ENCODE peak calls at places on chromosome 3, in eight cellular contexts. V is heart left ventricle, F is GM12891, X is breast epithelium, I is NB4, H is suprapubic skin, W is body of pancreas, B is erythroblast. M is an unnamed sample.

GRCh38 chr3:70298385-70298784 is 14.1 kb downstream of the MDFIC2 start:
- DNase-seq in I (no peak), H (no peak), F (no peak), W (no peak), B (no peak), V (no peak), X (no peak), M (no peak)

GRCh38 chr3:122586918-122587317 is 9.5 kb downstream of the PARP15 start:
- DNase-seq in H (no peak), X (no peak), I (no peak), F (no peak), B (no peak), W (no peak), V (no peak), M (no peak)

GRCh38 chr3:126485956-126486884 is 10.5 kb upstream of the ZXDC start:
- DNase-seq in X (no peak), W (no peak), H (no peak), V (peak), F (no peak), I (no peak), B (no peak), M (no peak)

GRCh38 chr3:55242921-55243320 is 244.2 kb downstream of the WNT5A start:
- DNase-seq in I (no peak), X (no peak), B (no peak), H (no peak), F (no peak), V (no peak), W (no peak), M (no peak)

GRCh38 chr3:55587476-55587875 is 100.4 kb upstream of the WNT5A start:
- DNase-seq in H (no peak), F (no peak), W (no peak), V (no peak), X (no peak), B (no peak), I (no peak), M (no peak)

GRCh38 chr3:194745427-194746184 is 59.9 kb downstream of the FAM43A start:
- DNase-seq in V (no peak), B (peak), X (no peak), F (no peak), W (no peak), I (peak), H (no peak), M (no peak)

GRCh38 chr3:31050296-31050695 is 155.8 kb upstream of the GADL1 start:
- DNase-seq in V (no peak), F (no peak), H (no peak), X (no peak), W (no peak), I (no peak), B (no peak), M (no peak)

GRCh38 chr3:111956995-111957736 is 21.7 kb upstream of the ABHD10 start:
- DNase-seq in F (no peak), B (no peak), I (no peak), W (peak), V (no peak), X (no peak), H (no peak), M (no peak)

GRCh38 chr3:3189102-3189727 is 9.7 kb upstream of the CRBN start:
- DNase-seq in W (no peak), H (no peak), I (no peak), V (no peak), F (no peak), X (no peak), B (no peak), M (no peak)

GRCh38 chr3:14791343-14791945 is 27.3 kb upstream of the FGD5 start:
- DNase-seq in X (no peak), H (peak), B (peak), I (peak), W (peak), V (peak), F (peak), M (peak)

GRCh38 chr3:87203807-87204206 is 23.3 kb upstream of the CHMP2B start:
- DNase-seq in I (no peak), V (no peak), F (no peak), X (no peak), W (peak), H (no peak), B (peak), M (no peak)

GRCh38 chr3:29759443-29760033 is 478.7 kb downstream of the RBMS3 start:
- DNase-seq in F (no peak), H (no peak), B (no peak), V (peak), I (no peak), X (no peak), W (no peak), M (no peak)

GRCh38 chr3:52851348-52851747 is 16.5 kb upstream of the MUSTN1 start:
- DNase-seq in W (peak), X (no peak), F (peak), V (peak), H (no peak), I (peak), B (peak), M (peak)

GRCh38 chr3:142633073-142633472 is 36.9 kb downstream of the PLS1 start:
- DNase-seq in B (no peak), V (no peak), H (no peak), I (no peak), F (no peak), W (no peak), X (no peak), M (no peak)

GRCh38 chr3:125313060-125313635 is 62.0 kb downstream of the ZNF148 start:
- DNase-seq in H (no peak), F (no peak), B (no peak), V (no peak), W (no peak), X (no peak), I (peak), M (peak)

GRCh38 chr3:45553469-45553974 is 41.0 kb upstream of the LIMD1 start:
- DNase-seq in V (peak), B (peak), F (peak), I (peak), X (no peak), H (no peak), W (peak), M (no peak)
- TF ChIP-seq POLR2A in V (no peak), B (no peak), F (no peak), I (no peak), X (no peak), H (no peak), W (no peak), M (no peak)

DNA sequence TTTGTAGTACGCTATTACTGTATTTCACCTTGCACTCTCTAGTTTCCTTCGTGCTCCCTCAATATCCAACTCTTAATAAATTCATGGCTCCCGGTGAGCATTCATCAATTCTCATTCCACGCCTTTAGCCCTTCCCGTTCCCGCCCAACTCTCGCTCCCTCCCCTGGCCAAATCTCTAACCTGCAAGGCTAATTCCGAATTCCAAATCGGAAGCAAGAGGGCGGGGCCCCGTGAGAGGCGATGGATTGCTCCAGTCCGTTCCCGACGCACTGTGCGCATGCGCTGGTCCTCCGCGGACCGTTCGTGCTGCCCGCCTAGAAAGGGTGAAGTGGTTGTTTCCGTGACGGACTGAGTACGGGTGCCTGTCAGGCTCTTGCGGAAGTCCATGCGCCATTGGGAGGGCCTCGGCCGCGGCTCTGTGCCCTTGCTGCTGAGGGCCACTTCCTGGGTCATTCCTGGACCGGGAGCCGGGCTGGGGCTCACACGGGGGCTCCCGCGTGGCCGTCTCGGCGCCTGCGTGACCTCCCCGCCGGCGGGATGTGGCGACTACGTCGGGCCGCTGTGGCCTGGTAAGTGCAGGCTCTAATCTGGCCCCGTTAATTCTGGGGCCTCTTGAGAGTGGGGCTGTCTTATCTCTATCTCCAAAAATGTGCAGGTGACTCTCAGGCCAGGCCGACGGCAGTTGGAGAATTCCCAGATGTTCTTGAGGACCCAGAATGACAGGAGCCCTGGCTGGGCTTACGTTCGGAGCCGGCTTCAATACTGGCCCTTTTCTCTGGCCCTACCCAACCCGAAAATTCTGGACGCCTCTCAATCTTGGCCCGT is at the start of gene OPA1:
- DNase-seq in V (peak), H (peak), F (peak), I (peak), W (peak), X (peak), B (peak), M (peak)
- TF ChIP-seq POLR2A in V (no peak), H (peak), F (peak), I (peak), W (peak), X (peak), B (peak), M (peak)

GRCh38 chr3:119322523-119323400 is 28.6 kb downstream of the ARHGAP31 start:
- DNase-seq in W (peak), V (peak), H (peak), F (peak), X (peak), I (peak), B (peak), M (peak)
- TF ChIP-seq POLR2A in W (peak), V (no peak), H (no peak), F (peak), X (peak), I (peak), B (peak), M (peak)

DNA sequence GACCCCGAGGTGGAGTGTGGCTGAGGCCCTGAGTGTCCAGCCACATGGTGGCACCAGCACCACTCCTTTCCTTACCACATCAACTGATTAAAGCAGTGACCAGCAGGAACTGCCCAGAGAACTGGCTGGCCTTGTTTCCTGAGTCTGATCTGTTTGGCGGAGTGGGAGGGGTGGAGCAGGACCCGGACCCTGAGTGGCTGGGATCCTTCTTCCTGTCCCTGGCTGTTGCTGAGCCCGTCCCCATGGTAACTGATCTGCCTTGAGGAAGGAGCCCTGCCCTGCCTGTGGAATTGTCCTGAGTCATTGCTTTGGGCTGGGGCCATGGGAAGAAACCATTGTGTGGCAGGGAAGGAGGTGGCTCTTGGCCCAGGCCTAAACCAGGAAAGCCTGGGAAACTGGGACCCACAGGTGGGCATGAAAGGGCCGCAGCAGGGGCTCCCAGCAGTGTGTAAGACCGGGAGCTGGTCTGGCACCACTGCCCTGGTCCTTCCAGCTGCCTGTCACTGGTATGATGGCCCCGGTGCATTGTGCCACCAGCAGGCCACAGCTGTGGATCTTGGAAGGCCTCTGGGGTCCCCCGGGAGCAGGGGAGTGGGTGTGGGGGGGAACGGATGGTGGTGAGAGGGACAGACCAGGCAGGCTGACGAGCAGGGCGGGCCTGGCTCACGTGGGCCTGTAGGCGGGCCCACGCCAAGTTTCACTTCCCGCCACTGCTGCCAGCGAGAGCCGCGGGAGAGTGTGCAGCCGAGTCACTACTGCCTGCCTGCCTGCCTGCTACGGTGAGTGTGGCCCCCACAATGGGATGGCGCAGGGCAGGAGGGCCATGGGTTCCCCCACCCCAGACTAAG is 19.2 kb downstream of the ATRIP start:
- DNase-seq in F (peak), H (peak), W (peak), X (peak), I (peak), B (peak), V (peak), M (peak)
- TF ChIP-seq POLR2A in F (peak), H (peak), W (peak), X (no peak), I (no peak), B (peak), V (no peak), M (peak)

GRCh38 chr3:197458906-197459470 is 96.8 kb downstream of the BDH1 start:
- DNase-seq in V (no peak), F (no peak), H (no peak), X (no peak), W (no peak), B (no peak), I (no peak), M (no peak)

GRCh38 chr3:197454014-197454413 is 101.8 kb downstream of the BDH1 start:
- DNase-seq in I (peak), B (peak), X (no peak), W (no peak), F (no peak), V (no peak), H (no peak), M (no peak)

GRCh38 chr3:197460002-197460401 is 95.8 kb downstream of the BDH1 start:
- DNase-seq in X (no peak), W (no peak), I (no peak), V (no peak), F (no peak), B (no peak), H (no peak), M (no peak)

GRCh38 chr3:197458179-197458707 is 97.5 kb downstream of the BDH1 start:
- DNase-seq in H (no peak), I (peak), V (no peak), X (no peak), W (no peak), B (no peak), F (no peak), M (peak)

GRCh38 chr3:197456271-197457091 is 99.3 kb downstream of the BDH1 start:
- DNase-seq in F (peak), V (peak), I (peak), X (peak), W (peak), H (peak), B (no peak), M (peak)
- TF ChIP-seq POLR2A in F (peak), V (no peak), I (no peak), X (no peak), W (peak), H (no peak), B (no peak), M (peak)

DNA sequence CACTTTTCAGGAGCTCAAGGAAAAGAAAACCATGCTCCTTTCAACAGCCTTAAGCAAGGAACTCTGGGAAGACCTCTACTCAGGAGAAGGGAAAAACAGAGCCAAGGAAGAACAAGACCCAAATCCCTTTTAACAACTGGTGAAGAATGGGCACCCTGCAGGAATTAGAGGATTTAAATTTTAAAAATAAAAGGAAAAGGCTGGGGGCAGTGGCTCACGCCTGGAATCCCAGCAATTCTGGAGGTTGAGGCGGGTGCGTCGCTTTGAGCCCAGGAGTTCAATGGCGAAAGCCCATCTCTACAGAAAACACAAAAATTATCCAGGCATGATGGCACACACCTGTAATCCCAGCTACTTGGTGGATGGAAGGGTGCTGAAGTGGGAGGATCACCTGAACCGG is 58.3 kb upstream of the RAD18 start:
- DNase-seq in H (no peak), W (no peak), F (no peak), I (no peak), V (no peak), B (no peak), X (no peak), M (no peak)
- TF ChIP-seq POLR2A in H (no peak), W (no peak), F (no peak), I (no peak), V (no peak), B (no peak), X (no peak), M (no peak)